ENCODE peak calls at places on chromosomes 12 and 14, in four cellular contexts. X is stimulated activated CD8-positive, alpha-beta memory T cell treated with anti-CD3 and anti-CD28 coated beads, Interleukin-2, amount 100 ng/mL, for 1 hour; B is NCI-H1092; N is pancreas. T is an unnamed sample.

GRCh38 chr12:45128637-45129036 is 77.7 kb upstream of the DBX2 start:
- DNase-seq in X (no peak), B (no peak), N (no peak), T (no peak)

GRCh38 chr14:24162083-24162482 is 1.0 kb downstream of the IRF9 start:
- DNase-seq in X (no peak), B (no peak), N (no peak), T (no peak)

GRCh38 chr14:100052819-100053218 is 12.4 kb upstream of the EVL start:
- DNase-seq in X (no peak), B (no peak), N (no peak), T (no peak)

GRCh38 chr12:52249041-52249461 is 16.0 kb downstream of the KRT7 start:
- DNase-seq in X (no peak), B (no peak), N (peak), T (no peak)

GRCh38 chr12:110619534-110619953 is 5.6 kb downstream of the TCTN1 start:
- DNase-seq in X (no peak), B (no peak), N (no peak), T (no peak)

GRCh38 chr14:50530358-50530757 is 2.0 kb downstream of the MAP4K5 start:
- DNase-seq in X (no peak), B (no peak), N (no peak), T (peak)

GRCh38 chr12:49903700-49904423 is at the start of gene FAIM2:
- DNase-seq in X (peak), B (peak), N (no peak), T (no peak)

GRCh38 chr12:100986595-100987547 is 192.3 kb downstream of the ANO4 start:
- DNase-seq in X (no peak), B (no peak), N (no peak), T (no peak)

GRCh38 chr12:109053382-109054123 is 1.2 kb downstream of the USP30 start:
- DNase-seq in X (no peak), B (no peak), N (no peak), T (no peak)

GRCh38 chr12:50087995-50088394 is 2.9 kb downstream of the SMARCD1 start:
- DNase-seq in X (no peak), B (no peak), N (no peak), T (peak)

GRCh38 chr12:62977419-62977818 is 42.5 kb upstream of the PPM1H start:
- DNase-seq in X (no peak), B (no peak), N (no peak), T (no peak)

GRCh38 chr14:34322940-34323418 is 139.1 kb downstream of the SPTSSA start:
- DNase-seq in X (peak), B (peak), N (peak), T (no peak)

GRCh38 chr12:124433147-124433874 is 134.1 kb downstream of the NCOR2 start:
- DNase-seq in X (no peak), B (no peak), N (no peak), T (no peak)

GRCh38 chr12:45130881-45131281 is 80.0 kb upstream of the DBX2 start:
- DNase-seq in X (peak), B (peak), N (no peak), T (peak)

GRCh38 chr12:90233168-90234100 is 524.8 kb upstream of the ATP2B1 start:
- DNase-seq in X (no peak), B (no peak), N (no peak), T (peak)

GRCh38 chr12:55797068-55797467 is 20.5 kb downstream of the SARNP start:
- DNase-seq in X (no peak), B (no peak), N (no peak), T (no peak)

GRCh38 chr12:111330800-111331752 is 37.8 kb downstream of the PHETA1 start:
- DNase-seq in X (no peak), B (no peak), N (no peak), T (peak)

GRCh38 chr12:20798561-20798960 is 11.9 kb upstream of the SLCO1B3 start:
- DNase-seq in X (no peak), B (no peak), N (no peak), T (no peak)

GRCh38 chr12:50107416-50108268 is 3.8 kb downstream of the GPD1 start:
- DNase-seq in X (no peak), B (no peak), N (no peak), T (no peak)

GRCh38 chr12:113914806-113915205 is 51.3 kb downstream of the RBM19 start:
- DNase-seq in X (no peak), B (no peak), N (no peak), T (no peak)

GRCh38 chr14:102510616-102511520 is 1.3 kb upstream of the ANKRD9 start:
- DNase-seq in X (no peak), B (no peak), N (no peak), T (no peak)